ENCODE peak calls at places on chromosomes 4 and X, in six cellular contexts. L is heart left ventricle, A is transverse colon, V is HCT116, H is tibial nerve, D is breast epithelium. M is an unnamed sample.

GRCh38 chrX:30161043-30161442 is 54.3 kb upstream of the MAGEB2 start:
- DNase-seq in A (no peak), D (no peak), H (no peak), V (no peak), L (no peak), M (no peak)

GRCh38 chr4:110544594-110544993 is 68.6 kb downstream of the ENPEP start:
- DNase-seq in V (no peak), L (no peak), H (no peak), A (no peak), D (no peak), M (no peak)

GRCh38 chr4:54743562-54743961 is 85.8 kb downstream of the KIT start:
- DNase-seq in V (no peak), A (no peak), H (no peak), D (no peak), L (no peak), M (no peak)

GRCh38 chrX:9906919-9907318 is 60.2 kb upstream of the CLDN34 start:
- DNase-seq in L (no peak), D (no peak), V (no peak), A (no peak), H (no peak), M (no peak)

GRCh38 chr4:4216668-4217067 is 10.1 kb downstream of the OTOP1 start:
- DNase-seq in V (no peak), H (no peak), D (no peak), L (no peak), A (no peak), M (no peak)

GRCh38 chr4:8913858-8914460 is 42.3 kb upstream of the HMX1 start:
- DNase-seq in L (no peak), A (no peak), H (no peak), D (peak), V (no peak), M (peak)

GRCh38 chr4:189600598-189601435 is 339.9 kb upstream of the FRG1 start:
- DNase-seq in H (no peak), L (no peak), V (no peak), D (no peak), A (no peak), M (no peak)

GRCh38 chr4:94455081-94455480 is 3.3 kb downstream of the PDLIM5 start:
- DNase-seq in V (no peak), L (peak), A (peak), D (peak), H (peak), M (peak)

GRCh38 chr4:1396806-1397455 is 9.3 kb downstream of the NKX1-1 start:
- DNase-seq in L (peak), A (no peak), V (no peak), H (no peak), D (peak), M (peak)

GRCh38 chrX:134764202-134764785 is 106.0 kb upstream of the PLAC1 start:
- DNase-seq in D (no peak), V (peak), L (no peak), A (no peak), H (no peak), M (no peak)

GRCh38 chr4:8910100-8910821 is 38.6 kb upstream of the HMX1 start:
- DNase-seq in H (no peak), D (peak), V (no peak), L (peak), A (peak), M (peak)

GRCh38 chr4:1538096-1538410 is 131.8 kb upstream of the NKX1-1 start:
- DNase-seq in A (no peak), H (no peak), V (no peak), D (no peak), L (peak), M (no peak)

GRCh38 chr4:2786152-2786671 is 6.7 kb upstream of the SH3BP2 start:
- DNase-seq in A (peak), L (no peak), H (no peak), D (no peak), V (no peak), M (no peak)

GRCh38 chrX:22629105-22629725 is 356.5 kb downstream of the CBLL2 start:
- DNase-seq in V (no peak), A (no peak), L (no peak), D (no peak), H (no peak), M (no peak)

GRCh38 chr4:70583952-70584834 is 7.9 kb upstream of the AMBN start:
- DNase-seq in L (no peak), A (no peak), D (no peak), V (peak), H (no peak), M (no peak)

GRCh38 chr4:189659302-189659701 is 281.4 kb upstream of the FRG1 start:
- DNase-seq in V (no peak), A (no peak), L (no peak), H (no peak), D (no peak), M (no peak)

GRCh38 chrX:25019707-25020390 is 4.1 kb upstream of the ARX start:
- DNase-seq in A (no peak), D (no peak), L (no peak), V (no peak), H (no peak), M (no peak)

GRCh38 chrX:27767387-27767786 is 40.4 kb upstream of the MAGEB10 start:
- DNase-seq in V (no peak), H (no peak), D (no peak), L (no peak), A (no peak), M (no peak)

GRCh38 chr4:95539056-95539455 is 9.7 kb downstream of the UNC5C start:
- DNase-seq in V (no peak), H (no peak), A (no peak), D (no peak), L (no peak), M (no peak)

GRCh38 chr4:142683997-142684396 is 162.1 kb downstream of the INPP4B start:
- DNase-seq in A (no peak), V (no peak), D (no peak), L (no peak), H (no peak), M (no peak)

GRCh38 chrX:47166126-47166525 is 21.1 kb downstream of the RBM10 start:
- DNase-seq in A (no peak), D (no peak), L (no peak), V (no peak), H (no peak), M (peak)

GRCh38 chr4:55398461-55398860 is 2.7 kb downstream of the TMEM165 start:
- DNase-seq in H (no peak), D (no peak), V (no peak), L (no peak), A (no peak), M (no peak)

DNA sequence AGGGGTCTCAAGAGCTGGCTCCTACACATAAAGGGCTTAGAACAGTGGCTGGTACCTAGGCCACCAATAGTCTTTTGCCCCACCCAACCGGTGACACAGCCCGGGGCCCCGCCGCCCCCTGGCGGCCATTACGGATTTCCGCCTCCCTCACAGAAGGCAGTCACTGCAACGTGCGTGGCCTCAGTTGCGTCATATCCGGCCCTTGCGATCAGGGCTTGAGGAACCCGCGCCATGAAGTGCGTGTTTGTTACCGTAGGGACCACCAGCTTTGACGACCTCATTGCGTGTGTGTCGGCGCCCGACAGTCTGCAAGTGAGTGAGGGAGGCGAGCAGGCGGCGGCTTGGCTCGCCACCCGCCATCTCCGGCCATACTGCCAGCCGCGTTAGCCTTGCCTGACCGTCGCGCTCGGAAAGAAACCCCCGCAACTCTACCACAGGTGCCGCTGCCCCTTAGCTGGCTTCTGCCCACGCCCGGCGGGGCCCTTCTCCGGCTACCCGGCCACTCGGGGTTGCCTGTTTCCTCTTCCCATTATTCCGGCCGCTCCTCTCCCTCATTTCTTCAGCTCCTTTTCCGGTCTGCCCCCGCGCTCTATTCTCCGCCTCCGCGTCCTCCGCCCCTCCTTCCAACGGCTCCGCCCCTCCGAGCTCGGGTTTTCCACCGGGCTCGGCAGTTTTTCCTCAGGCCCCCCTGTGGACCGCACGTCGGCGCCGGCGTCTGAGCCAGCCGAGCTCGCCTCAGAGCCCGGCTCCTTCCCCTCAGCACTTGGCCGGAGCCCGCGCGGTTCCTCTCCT is at the start of gene ALG13:
- DNase-seq in L (peak), V (peak), A (peak), H (peak), D (peak), M (peak)
- TF ChIP-seq POLR2A in L (peak), V (peak), A (peak), H (no peak), D (peak), M (no peak)

DNA sequence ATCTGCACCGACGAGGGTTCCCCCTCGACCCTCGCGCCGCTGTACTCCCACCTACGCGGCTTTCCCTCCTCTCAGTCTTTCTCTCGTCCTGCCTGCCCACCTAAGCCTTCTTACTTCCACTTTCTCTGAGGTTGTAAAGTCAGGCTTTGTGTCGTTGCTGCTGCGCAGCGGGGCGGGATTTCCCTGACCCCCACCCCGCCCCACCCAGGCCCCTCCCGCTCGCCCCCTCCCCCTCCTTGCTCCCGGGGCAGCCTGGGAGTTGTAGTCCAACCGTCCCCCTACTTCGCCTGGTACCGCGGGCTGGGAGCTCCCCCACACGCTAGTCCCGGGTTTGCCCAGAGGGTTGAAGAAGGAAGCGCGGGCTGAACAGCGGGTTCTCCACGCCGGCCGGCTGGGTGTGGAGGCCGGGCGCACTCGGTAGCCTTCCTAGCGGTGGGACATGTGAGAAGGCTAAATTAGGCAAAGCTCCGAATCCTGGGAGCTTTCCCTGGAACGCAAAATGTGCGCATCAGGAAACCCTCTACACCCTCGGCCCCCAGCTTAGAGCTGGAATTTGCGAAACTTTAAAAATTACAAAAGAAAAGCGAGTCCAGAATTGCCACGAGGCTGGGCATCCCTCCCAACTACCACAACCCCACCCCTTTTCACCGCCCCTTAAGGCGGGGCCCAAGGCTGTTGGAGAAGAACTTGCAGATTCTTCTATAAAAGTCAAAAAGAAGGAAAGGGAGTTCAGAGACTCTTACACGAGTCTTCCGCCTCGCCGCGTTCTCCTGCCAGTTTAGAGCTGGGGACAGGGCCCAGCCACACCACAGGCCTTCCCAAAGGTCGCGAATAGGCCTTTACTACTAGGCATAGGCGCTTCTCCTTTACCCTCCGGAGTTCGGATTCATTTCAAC is at the start of gene ATP11C:
- DNase-seq in A (peak), H (peak), V (peak), L (peak), D (peak), M (peak)
- TF ChIP-seq POLR2A in A (peak), H (peak), V (peak), L (peak), D (no peak), M (no peak)

GRCh38 chrX:119693032-119693995 is at the start of gene SEPTIN6:
- DNase-seq in D (no peak), H (peak), V (peak), A (peak), L (peak), M (peak)

GRCh38 chrX:119690921-119691716 is 1.8 kb downstream of the SEPTIN6 start:
- DNase-seq in V (no peak), H (no peak), A (peak), D (no peak), L (no peak), M (no peak)

GRCh38 chrX:119694601-119695534 is 1.9 kb upstream of the SEPTIN6 start:
- DNase-seq in H (no peak), L (peak), A (no peak), V (no peak), D (no peak), M (no peak)

GRCh38 chrX:119693996-119694451 is 1.1 kb upstream of the SEPTIN6 start:
- DNase-seq in L (peak), D (no peak), V (no peak), H (no peak), A (peak), M (peak)

GRCh38 chrX:119692241-119693031 is 532 bp downstream of the SEPTIN6 start:
- DNase-seq in D (no peak), V (no peak), L (peak), A (peak), H (no peak), M (peak)
- TF ChIP-seq POLR2A in D (no peak), V (no peak), L (no peak), A (peak), H (no peak), M (no peak)

DNA sequence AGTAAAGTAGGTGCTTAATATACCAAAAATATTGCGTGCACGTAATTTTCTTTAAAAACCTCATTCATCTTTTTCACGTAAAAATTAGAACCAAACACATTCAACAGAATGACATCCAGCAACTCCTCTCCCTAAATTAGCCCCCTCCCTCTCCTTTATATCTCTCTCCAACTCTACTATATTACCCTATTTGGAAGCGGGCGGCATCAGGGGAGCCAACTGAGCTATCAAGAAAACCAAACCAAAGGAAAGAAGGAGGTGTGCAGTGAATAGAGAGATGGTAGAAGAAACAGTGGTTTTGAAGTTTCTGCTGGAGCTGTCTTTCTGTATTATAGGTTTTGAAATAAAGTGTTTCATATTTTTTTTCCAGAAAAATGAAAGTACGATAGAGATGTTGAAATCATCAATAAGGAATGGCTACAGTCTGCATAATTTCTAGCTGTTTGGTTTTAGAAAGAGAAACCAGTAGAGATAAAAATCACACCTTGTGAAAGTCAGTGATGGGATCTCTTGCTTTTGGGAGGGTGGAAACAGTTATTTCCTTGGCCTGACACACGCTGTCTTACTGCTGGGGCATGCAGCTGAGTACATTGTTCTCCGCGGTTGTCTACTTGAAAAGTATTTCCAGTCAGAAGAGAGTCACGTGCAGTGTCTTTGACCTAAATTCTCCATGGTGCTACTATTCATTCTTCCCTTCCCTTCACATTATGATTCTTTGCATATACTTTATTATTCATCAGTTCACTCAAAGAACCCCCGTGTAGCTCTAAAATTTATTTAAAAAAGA is 94.1 kb upstream of the WDR17 start:
- DNase-seq in L (no peak), A (no peak), H (no peak), V (no peak), D (no peak), M (no peak)
- TF ChIP-seq POLR2A in L (no peak), A (no peak), H (no peak), V (no peak), D (no peak), M (no peak)

DNA sequence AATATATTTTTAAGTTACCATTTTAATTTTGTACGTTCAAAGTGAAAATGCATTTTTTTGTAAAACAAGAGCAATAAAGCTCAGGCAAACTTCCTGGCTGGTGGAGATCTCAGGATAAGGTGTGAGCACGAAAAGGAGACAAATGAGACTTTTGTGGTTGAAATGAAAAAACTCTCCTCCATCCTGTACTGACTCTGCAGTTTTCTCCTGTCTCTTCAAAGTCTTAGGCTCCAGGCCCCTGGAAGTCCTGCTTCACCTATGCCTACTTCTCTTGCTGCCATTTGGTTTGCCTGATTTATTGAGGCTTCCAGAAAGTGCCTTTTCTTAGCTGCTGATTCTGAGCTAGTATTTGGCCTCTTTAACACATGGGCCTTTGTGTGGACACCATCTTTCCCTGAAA is 77.7 kb downstream of the MAML3 start:
- DNase-seq in H (no peak), V (no peak), L (no peak), D (no peak), A (no peak), M (no peak)
- TF ChIP-seq POLR2A in H (no peak), V (no peak), L (no peak), D (no peak), A (no peak), M (no peak)

DNA sequence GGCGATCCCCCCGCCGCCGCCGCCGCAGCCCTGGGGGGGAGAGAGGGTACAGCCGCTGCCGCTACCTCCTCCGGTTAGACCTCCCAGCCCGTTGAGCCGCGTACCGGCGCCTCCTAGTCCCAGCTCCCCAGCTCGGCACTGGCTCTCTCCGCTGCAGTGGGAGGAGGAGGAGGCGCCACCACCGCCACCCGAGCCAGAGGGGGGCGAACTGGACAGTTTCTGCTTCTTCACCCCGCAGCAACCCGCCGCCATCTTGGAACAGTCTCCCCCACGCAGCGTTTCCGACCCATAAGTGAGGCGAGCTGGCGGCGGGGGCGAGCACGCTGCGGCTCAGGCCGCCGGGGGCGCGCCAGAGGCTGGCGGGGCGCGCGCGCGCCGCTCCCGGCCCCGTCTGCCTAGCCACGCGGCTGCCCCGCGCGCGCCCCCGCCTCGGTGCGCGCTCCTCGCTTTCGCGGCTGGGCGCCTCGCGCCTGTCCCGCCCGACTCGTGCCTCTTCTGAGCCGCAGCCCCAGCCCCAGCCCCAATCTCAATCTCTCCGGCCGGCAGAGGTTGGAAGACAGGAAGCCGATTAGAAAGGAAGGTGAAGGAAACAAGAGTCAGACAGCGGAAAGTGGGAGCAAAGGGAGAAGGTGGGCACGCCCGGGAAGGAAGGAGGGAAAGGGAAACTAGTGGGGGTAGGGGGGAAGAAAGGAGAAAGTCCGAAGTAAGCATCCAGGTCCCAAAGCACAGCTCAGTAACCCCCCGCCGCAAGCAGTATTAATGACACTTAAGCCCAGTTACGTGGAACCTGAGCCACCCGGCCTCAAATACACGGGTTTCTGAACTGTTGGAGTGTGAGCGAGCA is at the start of gene AMMECR1:
- DNase-seq in A (peak), H (peak), V (peak), L (peak), D (peak), M (peak)
- TF ChIP-seq POLR2A in A (peak), H (peak), V (peak), L (peak), D (no peak), M (no peak)

GRCh38 chrX:12993823-12994222 is 18.9 kb downstream of the TMSB4X start:
- DNase-seq in D (no peak), H (no peak), V (no peak), A (no peak), L (no peak), M (no peak)
- TF ChIP-seq POLR2A in D (no peak), H (no peak), V (no peak), A (no peak), L (no peak), M (no peak)

M was measured in lower leg skin.